ENCODE peak calls at places on chromosome 9, in ten cellular contexts. Y, T, C, E, Z, F, V, L, G and M are unnamed samples.

GRCh38 chr9:114845373-114845772 is 39.5 kb upstream of the TNFSF15 start:
- DNase-seq in Y (no peak), T (no peak), C (no peak), E (no peak), Z (no peak), F (no peak), V (no peak), L (no peak), G (no peak), M (no peak)

GRCh38 chr9:104725014-104725413 is 22.5 kb upstream of the NIPSNAP3A start:
- DNase-seq in Y (no peak), T (no peak), C (no peak), E (no peak), Z (no peak), F (no peak), V (no peak), L (no peak), G (no peak), M (no peak)

GRCh38 chr9:92609142-92609500 is 60.8 kb downstream of the IPPK start:
- DNase-seq in Y (no peak), T (peak), C (no peak), E (peak), Z (no peak), F (peak), V (no peak), L (no peak), G (no peak), M (peak)

GRCh38 chr9:70553718-70554673 is 139.5 kb upstream of the KLF9 start:
- DNase-seq in Y (no peak), T (peak), C (peak), E (peak), Z (no peak), F (peak), V (no peak), L (no peak), G (peak), M (peak)

GRCh38 chr9:129483467-129484324 is 137.2 kb downstream of the C9orf50 start:
- DNase-seq in Y (no peak), T (peak), C (no peak), E (peak), Z (peak), F (peak), V (peak), L (no peak), G (peak), M (no peak)

GRCh38 chr9:22244141-22245011 is 202.2 kb upstream of the DMRTA1 start:
- DNase-seq in Y (peak), T (peak), C (peak), E (peak), Z (peak), F (peak), V (peak), L (peak), G (peak), M (no peak)

GRCh38 chr9:20508242-20508641 is 114.1 kb downstream of the MLLT3 start:
- DNase-seq in Y (no peak), T (no peak), C (no peak), E (no peak), Z (no peak), F (no peak), V (no peak), L (no peak), G (peak), M (no peak)

GRCh38 chr9:133238272-133238850 is 29.3 kb upstream of the OBP2B start:
- DNase-seq in Y (peak), T (peak), C (peak), E (peak), Z (peak), F (peak), V (peak), L (peak), G (peak), M (peak)

GRCh38 chr9:116002181-116002580 is 151.4 kb upstream of the PAPPA start:
- DNase-seq in Y (no peak), T (no peak), C (no peak), E (no peak), Z (no peak), F (peak), V (no peak), L (no peak), G (no peak), M (no peak)

GRCh38 chr9:110047232-110047954 is 160.6 kb downstream of the C9orf152 start:
- DNase-seq in Y (no peak), T (no peak), C (peak), E (peak), Z (no peak), F (no peak), V (no peak), L (no peak), G (no peak), M (no peak)

GRCh38 chr9:93071464-93071863 is 13.0 kb downstream of the SUSD3 start:
- DNase-seq in Y (peak), T (peak), C (peak), E (peak), Z (peak), F (peak), V (no peak), L (peak), G (peak), M (no peak)

GRCh38 chr9:89744255-89744648 is 139.4 kb downstream of the GADD45G start:
- DNase-seq in Y (no peak), T (no peak), C (no peak), E (no peak), Z (no peak), F (no peak), V (no peak), L (no peak), G (no peak), M (no peak)

GRCh38 chr9:134187821-134188420 is 23.6 kb upstream of the RNU6ATAC start:
- DNase-seq in Y (no peak), T (no peak), C (no peak), E (no peak), Z (no peak), F (no peak), V (no peak), L (no peak), G (no peak), M (no peak)

GRCh38 chr9:87763286-87763685 is 37.4 kb downstream of the CTSL start:
- DNase-seq in Y (no peak), T (no peak), C (no peak), E (no peak), Z (no peak), F (no peak), V (no peak), L (no peak), G (no peak), M (no peak)

GRCh38 chr9:120413121-120414048 is 166.6 kb downstream of the CDK5RAP2 start:
- DNase-seq in Y (no peak), T (no peak), C (peak), E (peak), Z (no peak), F (no peak), V (no peak), L (no peak), G (no peak), M (peak)

GRCh38 chr9:91180240-91180929 is 181.3 kb downstream of the AUH start:
- DNase-seq in Y (no peak), T (no peak), C (no peak), E (no peak), Z (no peak), F (no peak), V (no peak), L (no peak), G (no peak), M (no peak)

GRCh38 chr9:120735009-120735408 is 20.7 kb upstream of the MEGF9 start:
- DNase-seq in Y (peak), T (no peak), C (no peak), E (no peak), Z (no peak), F (no peak), V (no peak), L (no peak), G (peak), M (no peak)

GRCh38 chr9:11158676-11159075 is 545.9 kb upstream of the PTPRD start:
- DNase-seq in Y (no peak), T (no peak), C (no peak), E (no peak), Z (no peak), F (no peak), V (no peak), L (no peak), G (peak), M (no peak)

GRCh38 chr9:112249277-112249676 is 74.2 kb upstream of the SUSD1 start:
- DNase-seq in Y (no peak), T (peak), C (no peak), E (no peak), Z (no peak), F (peak), V (no peak), L (no peak), G (peak), M (no peak)

GRCh38 chr9:129399301-129399990 is 221.4 kb upstream of the IER5L start:
- DNase-seq in Y (no peak), T (no peak), C (no peak), E (no peak), Z (no peak), F (no peak), V (no peak), L (no peak), G (no peak), M (no peak)

GRCh38 chr9:98094851-98095250 is 24.2 kb downstream of the TRIM14 start:
- DNase-seq in Y (no peak), T (no peak), C (no peak), E (no peak), Z (no peak), F (no peak), V (no peak), L (no peak), G (no peak), M (no peak)

GRCh38 chr9:35731415-35732184 is 395 bp downstream of the TLN1 start:
- DNase-seq in Y (peak), T (no peak), C (no peak), E (peak), Z (no peak), F (no peak), V (no peak), L (peak), G (no peak), M (peak)

GRCh38 chr9:126502417-126503332 is 111.1 kb upstream of the LMX1B start:
- DNase-seq in Y (no peak), T (no peak), C (peak), E (peak), Z (no peak), F (no peak), V (no peak), L (no peak), G (no peak), M (no peak)

GRCh38 chr9:77455312-77455927 is 192.7 kb downstream of the GNA14 start:
- DNase-seq in Y (peak), T (peak), C (no peak), E (peak), Z (peak), F (no peak), V (peak), L (peak), G (peak), M (no peak)

GRCh38 chr9:35910613-35911488 is 1.6 kb downstream of the SPAAR start:
- DNase-seq in Y (peak), T (peak), C (no peak), E (peak), Z (peak), F (peak), V (peak), L (peak), G (peak), M (no peak)

GRCh38 chr9:127611796-127612790 is at the start of gene STXBP1:
- DNase-seq in Y (peak), T (peak), C (peak), E (peak), Z (peak), F (peak), V (peak), L (peak), G (peak), M (peak)

GRCh38 chr9:113669523-113670115 is 206.1 kb downstream of the RGS3 start:
- DNase-seq in Y (no peak), T (peak), C (no peak), E (no peak), Z (no peak), F (peak), V (no peak), L (no peak), G (no peak), M (no peak)

GRCh38 chr9:125137200-125137599 is 6.1 kb downstream of the SCAI start:
- DNase-seq in Y (no peak), T (peak), C (no peak), E (no peak), Z (no peak), F (peak), V (no peak), L (no peak), G (peak), M (no peak)

GRCh38 chr9:22052376-22052945 is 43.4 kb upstream of the CDKN2B start:
- DNase-seq in Y (no peak), T (peak), C (no peak), E (no peak), Z (peak), F (peak), V (peak), L (peak), G (peak), M (no peak)

GRCh38 chr9:117744856-117745389 is 40.7 kb downstream of the TLR4 start:
- DNase-seq in Y (no peak), T (peak), C (peak), E (peak), Z (no peak), F (peak), V (peak), L (no peak), G (no peak), M (peak)

GRCh38 chr9:9598723-9599122 is 1014.1 kb downstream of the PTPRD start:
- DNase-seq in Y (peak), T (no peak), C (no peak), E (peak), Z (no peak), F (no peak), V (no peak), L (no peak), G (no peak), M (no peak)

GRCh38 chr9:124307379-124308030 is 49.8 kb downstream of the NEK6 start:
- DNase-seq in Y (no peak), T (no peak), C (no peak), E (no peak), Z (no peak), F (no peak), V (no peak), L (no peak), G (no peak), M (no peak)

GRCh38 chr9:90009447-90009846 is 404.6 kb downstream of the GADD45G start:
- DNase-seq in Y (no peak), T (no peak), C (no peak), E (no peak), Z (no peak), F (no peak), V (no peak), L (no peak), G (no peak), M (no peak)

GRCh38 chr9:35716236-35716635 is 15.8 kb downstream of the TLN1 start:
- DNase-seq in Y (no peak), T (peak), C (no peak), E (no peak), Z (no peak), F (no peak), V (no peak), L (no peak), G (no peak), M (no peak)

GRCh38 chr9:68552700-68553099 is 12.0 kb upstream of the TMEM252 start:
- DNase-seq in Y (no peak), T (peak), C (no peak), E (no peak), Z (no peak), F (peak), V (peak), L (no peak), G (peak), M (no peak)

GRCh38 chr9:96874201-96874785 is 20.0 kb upstream of the ZNF782 start:
- DNase-seq in Y (no peak), T (no peak), C (no peak), E (no peak), Z (no peak), F (no peak), V (no peak), L (no peak), G (no peak), M (no peak)

GRCh38 chr9:136119259-136120118 is 814 bp upstream of the TMEM250 start:
- DNase-seq in Y (peak), T (peak), C (peak), E (peak), Z (no peak), F (peak), V (peak), L (peak), G (peak), M (no peak)

GRCh38 chr9:136120438-136120844 is 1.8 kb upstream of the TMEM250 start:
- DNase-seq in Y (no peak), T (no peak), C (no peak), E (no peak), Z (no peak), F (no peak), V (no peak), L (no peak), G (no peak), M (no peak)

GRCh38 chr9:136118367-136119258 is at the start of gene TMEM250:
- DNase-seq in Y (peak), T (peak), C (peak), E (peak), Z (peak), F (peak), V (peak), L (peak), G (peak), M (peak)

GRCh38 chr9:136121801-136122200 is 3.1 kb upstream of the TMEM250 start:
- DNase-seq in Y (no peak), T (no peak), C (no peak), E (no peak), Z (no peak), F (no peak), V (no peak), L (no peak), G (no peak), M (no peak)

DNA sequence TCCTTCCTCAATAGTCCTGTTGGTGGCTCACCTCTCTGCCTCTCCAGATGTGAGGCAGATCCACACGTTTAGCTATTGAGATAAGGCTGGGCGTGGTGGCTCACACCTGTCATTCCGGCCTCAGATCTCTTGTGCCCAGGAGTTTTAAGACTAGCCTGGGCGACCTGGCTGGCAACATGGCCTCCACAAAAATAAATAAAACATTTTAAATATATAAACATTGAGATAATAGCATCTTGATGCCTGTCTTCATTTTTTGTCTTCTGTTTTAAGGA is 1.4 kb upstream of the TMEM250 start:
- DNase-seq in Y (no peak), T (no peak), C (no peak), E (no peak), Z (no peak), F (no peak), V (no peak), L (no peak), G (no peak), M (no peak)
- H3K4me2 ChIP-seq in Y (peak), T (peak), C (peak), E (peak), Z (peak), F (peak), V (peak), L (peak), G (peak), M (peak)

DNA sequence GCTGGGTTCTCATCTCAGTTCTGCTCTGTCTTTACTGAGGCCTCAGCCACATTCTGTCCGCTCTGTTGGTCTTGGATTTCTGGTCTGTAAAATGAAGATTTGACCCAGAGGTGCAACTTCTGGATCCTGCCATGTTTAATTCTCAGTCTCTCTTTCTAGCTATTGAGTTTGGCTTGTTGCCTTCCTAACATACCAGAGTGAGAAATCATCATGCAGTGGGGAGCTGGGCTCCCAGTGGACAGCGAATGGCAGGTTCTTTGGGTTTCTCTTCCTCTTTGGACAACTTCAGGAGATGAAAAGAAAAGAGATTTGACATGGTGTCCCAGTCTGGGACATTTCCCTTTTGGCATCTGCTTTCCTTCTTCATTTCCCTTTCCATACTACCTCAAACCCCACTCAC is 334.7 kb downstream of the ACTL7B start:
- DNase-seq in Y (no peak), T (peak), C (no peak), E (no peak), Z (no peak), F (peak), V (no peak), L (no peak), G (peak), M (no peak)
- H2AFZ ChIP-seq in Y (no peak), T (no peak), C (no peak), E (no peak), Z (no peak), F (no peak), V (no peak), L (no peak), G (no peak), M (no peak)

GRCh38 chr9:37060821-37061220 is 26.8 kb upstream of the PAX5 start:
- DNase-seq in Y (no peak), T (no peak), C (no peak), E (no peak), Z (no peak), F (no peak), V (no peak), L (no peak), G (no peak), M (no peak)
- H3K4me2 ChIP-seq in Y (no peak), T (no peak), C (no peak), E (no peak), Z (no peak), F (no peak), V (no peak), L (no peak), G (no peak), M (no peak)

GRCh38 chr9:130698514-130698913 is 4.9 kb downstream of the EXOSC2 start:
- DNase-seq in Y (no peak), T (peak), C (no peak), E (no peak), Z (no peak), F (peak), V (no peak), L (peak), G (no peak), M (no peak)

GRCh38 chr9:130696139-130696650 is 2.6 kb downstream of the EXOSC2 start:
- DNase-seq in Y (no peak), T (no peak), C (no peak), E (no peak), Z (no peak), F (no peak), V (no peak), L (no peak), G (no peak), M (no peak)

GRCh38 chr9:130699047-130699446 is 5.5 kb downstream of the EXOSC2 start:
- DNase-seq in Y (no peak), T (no peak), C (no peak), E (no peak), Z (no peak), F (no peak), V (no peak), L (no peak), G (no peak), M (no peak)

GRCh38 chr9:130694205-130694604 is 625 bp downstream of the EXOSC2 start:
- DNase-seq in Y (peak), T (peak), C (no peak), E (no peak), Z (no peak), F (no peak), V (no peak), L (no peak), G (no peak), M (no peak)

GRCh38 chr9:130696996-130697395 is 3.4 kb downstream of the EXOSC2 start:
- DNase-seq in Y (no peak), T (no peak), C (no peak), E (no peak), Z (no peak), F (no peak), V (no peak), L (no peak), G (no peak), M (no peak)
- H2AFZ ChIP-seq in Y (no peak), T (no peak), C (no peak), E (no peak), Z (no peak), F (no peak), V (no peak), L (no peak), G (no peak), M (no peak)

DNA sequence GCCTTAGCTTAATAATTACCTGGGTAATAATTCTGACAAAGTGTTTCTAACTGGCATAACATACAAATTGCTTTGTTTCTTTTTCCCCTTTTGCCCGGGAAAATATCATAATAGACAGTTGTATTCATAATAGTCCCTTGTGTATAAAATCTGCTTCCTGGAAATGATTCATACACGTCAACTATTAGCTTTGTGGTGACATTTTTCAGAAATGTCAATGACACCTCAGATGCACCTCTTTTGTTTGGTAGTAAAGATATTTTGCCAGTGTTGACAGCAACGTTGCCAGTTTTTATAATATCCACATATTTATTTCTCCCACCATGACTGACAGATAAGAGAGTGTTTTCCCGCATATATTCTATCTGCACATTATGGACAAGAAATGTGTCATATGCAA is 73.0 kb downstream of the RASEF start:
- DNase-seq in Y (no peak), T (no peak), C (no peak), E (no peak), Z (no peak), F (no peak), V (no peak), L (no peak), G (no peak), M (no peak)
- H3K4me2 ChIP-seq in Y (no peak), T (no peak), C (no peak), E (no peak), Z (no peak), F (no peak), V (no peak), L (no peak), G (no peak), M (no peak)